ENCODE peak calls at places on chromosomes 12 and 14, in four cellular contexts. One of them, this sample, is unnamed.

GRCh38 chr12:91627225-91627624 is 444.6 kb upstream of the DCN start:
- DNase-seq in COR-L47: no peak
- DNase-seq in RCC 7860: no peak
- DNase-seq in immature natural killer cell: no peak
- DNase-seq in this sample: no peak

GRCh38 chr12:110741795-110742717 is 635 bp downstream of the PPP1CC start:
- DNase-seq in immature natural killer cell: peak
- DNase-seq in RCC 7860: no peak
- DNase-seq in COR-L47: peak
- DNase-seq in this sample: peak

GRCh38 chr14:65933400-65934068 is 521.0 kb downstream of the FUT8 start:
- DNase-seq in COR-L47: no peak
- DNase-seq in RCC 7860: no peak
- DNase-seq in immature natural killer cell: no peak
- DNase-seq in this sample: no peak

GRCh38 chr12:98698603-98699463 is 53.7 kb downstream of the APAF1 start:
- DNase-seq in COR-L47: peak
- DNase-seq in RCC 7860: peak
- DNase-seq in immature natural killer cell: no peak
- DNase-seq in this sample: peak

GRCh38 chr12:57630891-57631433 is 2.0 kb downstream of the B4GALNT1 start:
- DNase-seq in RCC 7860: no peak
- DNase-seq in immature natural killer cell: no peak
- DNase-seq in COR-L47: no peak
- DNase-seq in this sample: no peak

GRCh38 chr12:120209851-120210250 is 8.9 kb upstream of the RPLP0 start:
- DNase-seq in immature natural killer cell: no peak
- DNase-seq in COR-L47: no peak
- DNase-seq in RCC 7860: no peak
- DNase-seq in this sample: no peak

GRCh38 chr12:64893961-64894360 is 69.5 kb downstream of the TBC1D30 start:
- DNase-seq in RCC 7860: no peak
- DNase-seq in COR-L47: no peak
- DNase-seq in immature natural killer cell: no peak
- DNase-seq in this sample: no peak

GRCh38 chr12:41795910-41796309 is 348.8 kb downstream of the GXYLT1 start:
- DNase-seq in COR-L47: no peak
- DNase-seq in immature natural killer cell: no peak
- DNase-seq in RCC 7860: no peak
- DNase-seq in this sample: no peak

GRCh38 chr12:113052326-113052725 is 4.2 kb upstream of the DTX1 start:
- DNase-seq in COR-L47: no peak
- DNase-seq in immature natural killer cell: no peak
- DNase-seq in RCC 7860: no peak
- DNase-seq in this sample: no peak

This sample was measured in heart left ventricle.